ENCODE peak calls at places on chromosomes 13 and 19, in six cellular contexts. K, I, A, S, U and X are unnamed samples. For H3K36me3, the result is how much of the 10 kb centered on the place peaks cover.

GRCh38 chr13:51614350-51614786 is 30.1 kb downstream of the WDFY2 start:
- DNase-seq in K (no peak), I (no peak), A (no peak), S (peak), U (no peak), X (no peak)

GRCh38 chr13:25775986-25776385 is 275.8 kb downstream of the SHISA2 start:
- DNase-seq in K (no peak), I (peak), A (no peak), S (no peak), U (no peak), X (no peak)

GRCh38 chr13:48976677-48977625 is 1.2 kb downstream of the FNDC3A start:
- DNase-seq in K (no peak), I (no peak), A (peak), S (no peak), U (no peak), X (no peak)

GRCh38 chr19:45046355-45046754 is 7.5 kb downstream of the CLASRP start:
- DNase-seq in K (no peak), I (no peak), A (no peak), S (no peak), U (no peak), X (no peak)

GRCh38 chr19:50644315-50644915 is 4.7 kb upstream of the SYT3 start:
- DNase-seq in K (no peak), I (no peak), A (no peak), S (no peak), U (no peak), X (no peak)

GRCh38 chr13:112931028-112931934 is 37.7 kb upstream of the MCF2L start:
- DNase-seq in K (peak), I (no peak), A (peak), S (peak), U (peak), X (no peak)

GRCh38 chr13:28819046-28819747 is 942 bp upstream of the MTUS2 start:
- DNase-seq in K (peak), I (peak), A (peak), S (peak), U (peak), X (no peak)

GRCh38 chr13:75785130-75785529 is 149.0 kb downstream of the LMO7 start:
- DNase-seq in K (peak), I (no peak), A (peak), S (no peak), U (peak), X (no peak)

GRCh38 chr19:40717880-40718773 is 1.2 kb downstream of the ITPKC start:
- DNase-seq in K (peak), I (no peak), A (peak), S (no peak), U (peak), X (peak)

GRCh38 chr19:41095703-41096102 is 7.5 kb downstream of the CYP2A13 start:
- DNase-seq in K (no peak), I (no peak), A (no peak), S (no peak), U (no peak), X (no peak)

GRCh38 chr19:48624067-48624594 is 4.8 kb downstream of the SPHK2 start:
- DNase-seq in K (peak), I (peak), A (peak), S (peak), U (peak), X (peak)

GRCh38 chr13:69040898-69041297 is 1066.7 kb upstream of the ATXN8OS start:
- DNase-seq in K (no peak), I (no peak), A (no peak), S (no peak), U (no peak), X (no peak)

GRCh38 chr13:29594710-29595379 is 643 bp downstream of the SLC7A1 start:
- DNase-seq in K (peak), I (peak), A (peak), S (peak), U (peak), X (peak)

GRCh38 chr19:19356500-19356899 is 35.9 kb downstream of the MAU2 start:
- DNase-seq in K (no peak), I (no peak), A (no peak), S (no peak), U (no peak), X (peak)

GRCh38 chr19:19354932-19355331 is 34.3 kb downstream of the MAU2 start:
- DNase-seq in K (no peak), I (no peak), A (no peak), S (no peak), U (no peak), X (no peak)

GRCh38 chr19:19354007-19354406 is 33.4 kb downstream of the MAU2 start:
- DNase-seq in K (no peak), I (no peak), A (no peak), S (no peak), U (no peak), X (no peak)

GRCh38 chr19:19356901-19357566 is 36.4 kb downstream of the MAU2 start:
- DNase-seq in K (no peak), I (no peak), A (no peak), S (no peak), U (no peak), X (no peak)

DNA sequence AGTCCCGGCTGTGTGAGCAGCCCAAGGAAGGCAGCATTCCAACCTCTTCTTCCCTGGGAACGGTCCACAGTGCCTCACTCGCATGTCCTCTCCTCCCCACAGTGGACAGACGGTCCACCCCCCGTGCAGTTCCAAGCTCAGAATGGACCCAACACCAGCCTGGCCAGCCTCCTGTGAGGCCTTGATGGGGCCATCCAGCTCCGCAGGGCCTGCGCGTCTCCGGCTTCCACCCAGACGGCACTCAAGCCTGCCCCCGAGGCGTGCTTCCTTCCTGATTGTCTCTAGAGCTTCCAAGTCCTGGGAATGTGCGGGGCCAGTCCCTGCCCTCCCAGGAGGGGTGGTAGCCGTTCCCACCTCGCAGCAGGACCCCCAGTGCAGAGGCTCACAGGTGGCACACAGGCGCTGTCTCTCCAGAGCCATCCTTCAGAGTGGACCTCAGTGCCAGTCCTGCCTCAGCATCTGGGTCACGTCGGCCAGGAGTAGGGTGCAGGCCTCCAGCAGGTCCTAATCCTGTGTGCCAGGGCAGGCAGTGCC is 35.0 kb downstream of the MAU2 start:
- DNase-seq in K (no peak), I (no peak), A (no peak), S (no peak), U (no peak), X (no peak)
- H3K36me3 ChIP-seq in K (under half), I (half or more), A (under half), S (under half), U (half or more), X (under half)

DNA sequence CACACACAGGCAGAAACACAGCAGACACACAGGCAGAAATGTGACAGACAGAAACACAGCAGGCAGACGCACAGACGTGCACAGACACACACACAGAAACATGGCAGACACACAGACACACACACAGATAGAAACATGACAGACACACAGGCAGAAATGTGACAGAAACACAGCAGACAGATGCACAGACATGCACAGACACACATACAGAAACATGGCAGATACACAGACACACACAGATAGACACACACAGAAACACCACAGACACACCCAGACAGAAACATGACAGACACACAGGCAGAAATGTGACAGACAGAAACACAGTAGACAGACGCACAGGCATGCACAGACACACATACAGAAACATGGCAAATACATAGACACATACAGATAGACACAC is 1.3 kb downstream of the TBXA2R start:
- DNase-seq in K (no peak), I (no peak), A (no peak), S (no peak), U (no peak), X (no peak)
- H3K4me3 ChIP-seq in K (no peak), I (no peak), A (no peak), S (no peak), U (no peak), X (no peak)

DNA sequence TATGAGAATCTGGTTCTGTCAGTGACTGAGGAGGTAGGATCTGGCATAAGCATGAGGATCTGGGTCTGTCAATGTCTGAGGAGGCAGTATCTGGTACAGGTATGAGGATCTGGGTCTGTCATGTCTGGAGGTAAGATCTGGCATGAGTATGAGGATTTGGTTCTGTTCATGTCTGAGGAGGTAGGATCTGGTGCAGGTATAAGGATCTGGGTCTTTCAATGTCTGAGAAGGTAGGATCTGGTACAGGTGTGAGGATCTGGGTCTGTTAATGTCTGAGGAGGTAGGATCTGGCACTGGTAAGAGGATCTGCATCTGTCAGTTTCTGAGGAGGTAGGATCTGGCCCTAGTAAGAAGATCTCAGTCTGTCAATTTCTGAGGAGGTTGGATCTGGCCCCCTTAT is 12.4 kb upstream of the PDCD2L start:
- DNase-seq in K (no peak), I (no peak), A (no peak), S (no peak), U (no peak), X (no peak)
- H3K36me3 ChIP-seq in K (half or more), I (half or more), A (under half), S (half or more), U (half or more), X (under half)

GRCh38 chr13:98240974-98241373 is 63.9 kb upstream of the RNF113B start:
- DNase-seq in K (no peak), I (no peak), A (no peak), S (no peak), U (no peak), X (no peak)

GRCh38 chr13:98234348-98234747 is 57.3 kb upstream of the RNF113B start:
- DNase-seq in K (no peak), I (no peak), A (no peak), S (no peak), U (no peak), X (no peak)

GRCh38 chr13:98242403-98242802 is 65.3 kb upstream of the RNF113B start:
- DNase-seq in K (no peak), I (no peak), A (no peak), S (no peak), U (no peak), X (no peak)

GRCh38 chr13:98240131-98240530 is 63.1 kb upstream of the RNF113B start:
- DNase-seq in K (no peak), I (no peak), A (no peak), S (no peak), U (no peak), X (no peak)

DNA sequence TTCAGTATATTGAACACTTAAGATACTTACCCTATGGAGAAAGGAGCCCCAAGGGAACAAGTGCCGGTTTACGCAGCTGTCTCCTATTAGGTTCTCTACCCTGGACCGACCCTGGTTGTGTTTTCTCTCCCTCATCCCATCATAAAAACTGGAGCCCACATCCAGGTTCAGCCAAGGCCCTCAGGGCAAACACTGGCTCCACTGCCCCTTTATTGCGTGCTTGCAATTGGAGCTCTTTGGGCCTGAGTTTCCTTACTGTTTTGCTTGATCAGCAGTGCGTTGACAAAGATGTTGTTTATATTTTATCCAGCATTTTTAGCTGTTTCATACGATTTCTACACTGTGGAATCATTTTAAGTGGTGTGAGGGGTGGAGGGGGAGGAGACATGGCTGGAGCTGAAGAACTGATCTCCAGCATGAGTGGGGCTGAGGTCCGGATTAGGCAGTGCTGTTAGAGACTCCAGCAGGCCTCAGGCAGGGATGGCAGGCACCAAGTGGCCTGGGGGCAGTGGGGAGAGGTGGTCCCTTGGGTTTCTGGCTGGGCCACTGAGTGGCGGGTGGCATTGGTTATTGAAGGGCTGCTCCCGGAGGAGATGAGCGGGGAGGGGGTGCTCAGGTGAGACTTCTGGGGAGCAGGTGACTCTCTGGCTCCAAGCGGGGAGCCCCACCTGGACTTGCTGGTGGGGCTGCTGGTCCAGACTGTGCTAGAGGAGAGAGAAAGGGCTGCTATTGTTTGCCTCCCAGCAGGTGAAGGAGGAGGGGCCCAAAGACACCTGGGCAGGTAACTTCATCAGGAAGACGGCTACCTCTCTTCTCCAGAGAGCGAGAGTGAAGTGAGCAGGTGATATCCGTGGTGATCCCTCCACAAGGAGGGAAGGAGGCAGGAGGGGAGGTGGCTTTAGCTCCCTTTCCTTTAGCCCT is 62.3 kb upstream of the RNF113B start:
- DNase-seq in K (no peak), I (no peak), A (no peak), S (peak), U (no peak), X (no peak)
- H3K4me3 ChIP-seq in K (no peak), I (no peak), A (no peak), S (no peak), U (no peak), X (no peak)

DNA sequence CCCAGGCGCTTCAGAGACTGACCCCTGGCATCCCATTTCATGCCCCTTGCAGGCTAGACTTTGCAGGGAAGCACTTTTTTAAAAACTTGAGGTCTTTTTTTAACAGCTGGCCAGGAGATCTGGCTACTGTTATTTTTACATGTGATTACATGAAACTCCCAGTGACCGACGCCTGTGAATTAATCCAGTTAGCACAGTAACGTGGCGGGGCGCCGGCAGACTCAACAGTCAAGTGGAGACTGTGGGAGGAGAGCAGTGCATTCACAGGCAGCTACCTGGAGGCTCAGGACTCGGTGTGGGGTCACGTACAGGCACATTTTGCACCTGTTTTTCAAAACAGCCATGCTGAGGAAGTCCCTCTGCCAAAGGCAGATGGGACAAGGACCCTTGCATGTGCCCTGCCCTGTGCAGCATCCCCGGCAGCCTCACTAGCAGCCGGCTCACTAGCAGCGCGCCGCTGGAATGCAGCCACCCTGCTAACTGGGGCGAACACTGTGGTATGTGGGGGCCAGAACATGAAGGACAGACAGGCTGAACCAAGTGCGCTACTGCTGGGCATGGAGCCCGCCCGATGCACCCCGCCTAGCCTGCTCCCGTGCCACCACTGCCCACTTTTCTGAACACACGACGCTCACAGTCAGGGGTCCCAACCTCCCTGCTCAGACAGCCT is 18.7 kb downstream of the CAPS start:
- DNase-seq in K (no peak), I (no peak), A (no peak), S (no peak), U (no peak), X (no peak)
- H3K36me3 ChIP-seq in K (under half), I (half or more), A (under half), S (half or more), U (half or more), X (under half)

DNA sequence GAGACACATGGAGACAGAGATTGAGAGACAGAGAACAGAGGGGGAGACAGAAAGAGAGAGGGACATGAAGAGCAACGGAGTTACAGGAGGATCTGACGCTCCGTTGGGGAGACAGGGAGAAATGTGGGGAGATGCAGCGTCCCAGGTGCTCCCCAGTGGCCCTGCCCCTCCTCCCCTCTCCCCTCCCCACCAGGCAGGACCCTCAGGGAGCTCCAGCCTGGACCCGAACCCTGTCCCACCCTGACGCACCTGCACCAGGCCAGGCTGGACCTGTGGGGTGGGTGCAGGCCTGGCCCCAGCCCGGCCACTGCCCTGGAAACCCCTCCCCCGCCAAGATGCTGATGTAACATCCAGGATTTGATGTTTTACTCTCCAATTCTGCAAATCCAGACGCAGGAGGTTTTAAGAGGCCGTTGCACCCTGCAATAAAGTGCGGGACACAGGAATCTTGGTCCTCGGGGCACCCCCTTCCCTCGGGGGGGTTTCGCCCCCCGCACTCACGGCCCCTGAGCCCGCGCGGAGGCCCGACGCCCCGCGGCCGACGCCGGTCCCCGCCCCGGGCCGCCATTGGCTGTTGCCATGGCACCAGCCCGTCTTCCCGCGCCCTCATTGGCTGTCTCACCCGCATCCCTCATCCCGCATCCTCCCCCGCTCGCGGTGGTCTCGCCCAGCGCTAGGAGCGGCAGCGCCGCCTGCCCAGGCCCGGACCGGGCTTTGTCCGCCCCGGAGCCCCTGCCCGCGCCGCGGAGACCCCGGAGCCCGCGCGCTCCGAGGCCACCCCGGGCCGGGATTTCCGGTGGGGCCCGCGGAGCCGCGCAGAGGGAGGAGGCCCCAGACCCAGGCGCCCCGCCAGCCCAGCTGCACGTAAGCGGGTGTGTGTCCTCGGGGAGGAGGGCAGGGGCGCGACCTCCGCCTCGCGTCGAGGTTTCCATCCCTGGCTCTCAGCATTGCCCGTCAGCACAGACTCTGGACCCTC is at the start of gene APC2:
- DNase-seq in K (no peak), I (peak), A (peak), S (peak), U (peak), X (no peak)
- H3K4me3 ChIP-seq in K (no peak), I (peak), A (peak), S (peak), U (peak), X (no peak)

GRCh38 chr19:39422020-39422419 is 9.6 kb downstream of the PLEKHG2 start:
- DNase-seq in K (no peak), I (no peak), A (no peak), S (no peak), U (no peak), X (no peak)

GRCh38 chr19:39423258-39424086 is 11.0 kb downstream of the PLEKHG2 start:
- DNase-seq in K (no peak), I (no peak), A (no peak), S (no peak), U (no peak), X (no peak)

GRCh38 chr19:39419003-39419402 is 6.5 kb downstream of the PLEKHG2 start:
- DNase-seq in K (no peak), I (no peak), A (no peak), S (no peak), U (no peak), X (no peak)

GRCh38 chr19:39417463-39418181 is 5.2 kb downstream of the PLEKHG2 start:
- DNase-seq in K (no peak), I (no peak), A (no peak), S (no peak), U (no peak), X (no peak)

DNA sequence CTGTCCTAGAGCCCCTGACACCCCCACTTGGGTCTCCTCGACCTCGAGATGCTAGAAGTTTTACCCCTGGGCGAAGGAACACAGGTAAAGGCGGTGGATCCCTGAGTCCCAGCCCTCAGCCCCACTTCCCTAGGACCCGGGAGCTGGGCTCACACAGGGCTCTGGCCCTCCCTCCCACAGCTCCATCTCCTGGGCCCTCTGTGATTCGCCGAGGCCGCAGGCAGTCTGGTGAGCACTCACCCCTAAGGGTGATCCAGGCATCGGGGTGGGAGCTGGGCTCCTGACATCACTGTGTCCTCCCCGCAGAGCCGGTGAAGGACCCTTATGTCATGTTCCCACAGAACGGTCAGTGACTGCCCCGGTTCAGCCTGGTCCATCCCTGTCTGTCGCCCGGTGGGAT is 8.3 kb downstream of the PLEKHG2 start:
- DNase-seq in K (no peak), I (no peak), A (no peak), S (no peak), U (no peak), X (no peak)
- H3K36me3 ChIP-seq in K (half or more), I (half or more), A (under half), S (under half), U (half or more), X (under half)

GRCh38 chr19:11054628-11055027 is 34.6 kb upstream of the LDLR start:
- DNase-seq in K (no peak), I (no peak), A (no peak), S (no peak), U (no peak), X (no peak)
- H3K4me3 ChIP-seq in K (no peak), I (no peak), A (no peak), S (no peak), U (no peak), X (no peak)